ENCODE peak calls at places on chromosomes 5 and 9, in eight cellular contexts. One of them, this sample, is unnamed.

GRCh38 chr5:120599576-120599975 is 135.5 kb downstream of the PRR16 start:
- DNase-seq in Right ventricle myocardium inferior: no peak
- DNase-seq in neural crest cell: no peak
- DNase-seq in iris pigment epithelial cell: peak
- DNase-seq in stimulated activated naive CD8-positive, alpha-beta T cell treated with anti-CD3 and anti-CD28 coated beads, Interleukin-15, Interleukin-2, amounts not matched to agents 100 U/mL and 50 U/mL, for 24 hours: no peak
- DNase-seq in stimulated activated CD8-positive, alpha-beta memory T cell treated with anti-CD3 and anti-CD28 coated beads, Interleukin-15, amount 100 ng/mL, for 48 hours: no peak
- DNase-seq in GM12865: no peak
- DNase-seq in left ventricle myocardium inferior: no peak
- DNase-seq in this sample: no peak

GRCh38 chr5:66989286-66989685 is 207.3 kb downstream of the CD180 start:
- DNase-seq in Right ventricle myocardium inferior: no peak
- DNase-seq in neural crest cell: no peak
- DNase-seq in iris pigment epithelial cell: peak
- DNase-seq in stimulated activated naive CD8-positive, alpha-beta T cell treated with anti-CD3 and anti-CD28 coated beads, Interleukin-15, Interleukin-2, amounts not matched to agents 100 U/mL and 50 U/mL, for 24 hours: no peak
- DNase-seq in stimulated activated CD8-positive, alpha-beta memory T cell treated with anti-CD3 and anti-CD28 coated beads, Interleukin-15, amount 100 ng/mL, for 48 hours: no peak
- DNase-seq in GM12865: no peak
- DNase-seq in left ventricle myocardium inferior: no peak
- DNase-seq in this sample: no peak

GRCh38 chr5:53170748-53171349 is 61.3 kb upstream of the MOCS2 start:
- DNase-seq in Right ventricle myocardium inferior: no peak
- DNase-seq in neural crest cell: peak
- DNase-seq in iris pigment epithelial cell: peak
- DNase-seq in stimulated activated naive CD8-positive, alpha-beta T cell treated with anti-CD3 and anti-CD28 coated beads, Interleukin-15, Interleukin-2, amounts not matched to agents 100 U/mL and 50 U/mL, for 24 hours: peak
- DNase-seq in stimulated activated CD8-positive, alpha-beta memory T cell treated with anti-CD3 and anti-CD28 coated beads, Interleukin-15, amount 100 ng/mL, for 48 hours: no peak
- DNase-seq in GM12865: peak
- DNase-seq in left ventricle myocardium inferior: no peak
- DNase-seq in this sample: no peak

GRCh38 chr5:51685399-51685798 is 302.2 kb downstream of the ISL1 start:
- DNase-seq in Right ventricle myocardium inferior: no peak
- DNase-seq in neural crest cell: no peak
- DNase-seq in iris pigment epithelial cell: no peak
- DNase-seq in stimulated activated naive CD8-positive, alpha-beta T cell treated with anti-CD3 and anti-CD28 coated beads, Interleukin-15, Interleukin-2, amounts not matched to agents 100 U/mL and 50 U/mL, for 24 hours: no peak
- DNase-seq in stimulated activated CD8-positive, alpha-beta memory T cell treated with anti-CD3 and anti-CD28 coated beads, Interleukin-15, amount 100 ng/mL, for 48 hours: no peak
- DNase-seq in GM12865: peak
- DNase-seq in left ventricle myocardium inferior: no peak
- DNase-seq in this sample: no peak

GRCh38 chr5:132688536-132689409 is 15.0 kb downstream of the IL4 start:
- DNase-seq in Right ventricle myocardium inferior: no peak
- DNase-seq in neural crest cell: no peak
- DNase-seq in iris pigment epithelial cell: peak
- DNase-seq in stimulated activated naive CD8-positive, alpha-beta T cell treated with anti-CD3 and anti-CD28 coated beads, Interleukin-15, Interleukin-2, amounts not matched to agents 100 U/mL and 50 U/mL, for 24 hours: peak
- DNase-seq in stimulated activated CD8-positive, alpha-beta memory T cell treated with anti-CD3 and anti-CD28 coated beads, Interleukin-15, amount 100 ng/mL, for 48 hours: no peak
- DNase-seq in GM12865: no peak
- DNase-seq in left ventricle myocardium inferior: no peak
- DNase-seq in this sample: no peak

GRCh38 chr5:77301447-77301878 is 91.0 kb downstream of the PDE8B start:
- DNase-seq in Right ventricle myocardium inferior: no peak
- DNase-seq in neural crest cell: no peak
- DNase-seq in iris pigment epithelial cell: peak
- DNase-seq in stimulated activated naive CD8-positive, alpha-beta T cell treated with anti-CD3 and anti-CD28 coated beads, Interleukin-15, Interleukin-2, amounts not matched to agents 100 U/mL and 50 U/mL, for 24 hours: no peak
- DNase-seq in stimulated activated CD8-positive, alpha-beta memory T cell treated with anti-CD3 and anti-CD28 coated beads, Interleukin-15, amount 100 ng/mL, for 48 hours: no peak
- DNase-seq in GM12865: no peak
- DNase-seq in left ventricle myocardium inferior: no peak
- DNase-seq in this sample: no peak

GRCh38 chr9:82273121-82273520 is 284.5 kb downstream of the SPATA31D1 start:
- DNase-seq in Right ventricle myocardium inferior: no peak
- DNase-seq in neural crest cell: no peak
- DNase-seq in iris pigment epithelial cell: peak
- DNase-seq in stimulated activated naive CD8-positive, alpha-beta T cell treated with anti-CD3 and anti-CD28 coated beads, Interleukin-15, Interleukin-2, amounts not matched to agents 100 U/mL and 50 U/mL, for 24 hours: no peak
- DNase-seq in stimulated activated CD8-positive, alpha-beta memory T cell treated with anti-CD3 and anti-CD28 coated beads, Interleukin-15, amount 100 ng/mL, for 48 hours: no peak
- DNase-seq in GM12865: no peak
- DNase-seq in left ventricle myocardium inferior: no peak
- DNase-seq in this sample: no peak

GRCh38 chr9:91141407-91141973 is 220.2 kb downstream of the AUH start:
- DNase-seq in Right ventricle myocardium inferior: no peak
- DNase-seq in neural crest cell: no peak
- DNase-seq in iris pigment epithelial cell: no peak
- DNase-seq in stimulated activated naive CD8-positive, alpha-beta T cell treated with anti-CD3 and anti-CD28 coated beads, Interleukin-15, Interleukin-2, amounts not matched to agents 100 U/mL and 50 U/mL, for 24 hours: no peak
- DNase-seq in stimulated activated CD8-positive, alpha-beta memory T cell treated with anti-CD3 and anti-CD28 coated beads, Interleukin-15, amount 100 ng/mL, for 48 hours: no peak
- DNase-seq in GM12865: no peak
- DNase-seq in left ventricle myocardium inferior: no peak
- DNase-seq in this sample: no peak

GRCh38 chr5:80254767-80255424 is 952 bp downstream of the SERINC5 start:
- DNase-seq in Right ventricle myocardium inferior: no peak
- DNase-seq in neural crest cell: no peak
- DNase-seq in iris pigment epithelial cell: peak
- DNase-seq in stimulated activated naive CD8-positive, alpha-beta T cell treated with anti-CD3 and anti-CD28 coated beads, Interleukin-15, Interleukin-2, amounts not matched to agents 100 U/mL and 50 U/mL, for 24 hours: peak
- DNase-seq in stimulated activated CD8-positive, alpha-beta memory T cell treated with anti-CD3 and anti-CD28 coated beads, Interleukin-15, amount 100 ng/mL, for 48 hours: peak
- DNase-seq in GM12865: peak
- DNase-seq in left ventricle myocardium inferior: no peak
- DNase-seq in this sample: no peak

GRCh38 chr9:87681271-87682061 is 44.5 kb upstream of the CTSL start:
- DNase-seq in Right ventricle myocardium inferior: no peak
- DNase-seq in neural crest cell: no peak
- DNase-seq in iris pigment epithelial cell: no peak
- DNase-seq in stimulated activated naive CD8-positive, alpha-beta T cell treated with anti-CD3 and anti-CD28 coated beads, Interleukin-15, Interleukin-2, amounts not matched to agents 100 U/mL and 50 U/mL, for 24 hours: no peak
- DNase-seq in stimulated activated CD8-positive, alpha-beta memory T cell treated with anti-CD3 and anti-CD28 coated beads, Interleukin-15, amount 100 ng/mL, for 48 hours: no peak
- DNase-seq in GM12865: no peak
- DNase-seq in left ventricle myocardium inferior: no peak
- DNase-seq in this sample: no peak